ENCODE peak calls at places on chromosome 1, in six cellular contexts. S is anterior cingulate cortex, B is fibroblast of the aortic adventitia, I is kidney epithelial cell, Y is HEK293T, O is iris pigment epithelial cell. P is an unnamed sample.

GRCh38 chr1:109396971-109397370 is 747 bp downstream of the SORT1 start:
- DNase-seq in S (no peak), B (no peak), I (no peak), Y (no peak), O (no peak), P (no peak)

GRCh38 chr1:235018161-235018560 is 110.5 kb downstream of the TOMM20 start:
- DNase-seq in S (no peak), B (peak; percentile 99), I (peak; percentile 73), Y (no peak), O (peak; percentile 98), P (no peak)

GRCh38 chr1:168469690-168470089 is 74.1 kb downstream of the XCL2 start:
- DNase-seq in S (no peak), B (peak; percentile 69), I (no peak), Y (peak; percentile 16), O (peak; percentile 61), P (no peak)

GRCh38 chr1:119906927-119907652 is 10.8 kb upstream of the ADAM30 start:
- DNase-seq in S (no peak), B (no peak), I (no peak), Y (no peak), O (no peak), P (no peak)

GRCh38 chr1:59669752-59670312 is 144.9 kb upstream of the HOOK1 start:
- DNase-seq in S (peak; percentile 20), B (peak; percentile 68), I (no peak), Y (no peak), O (peak; percentile 84), P (no peak)

GRCh38 chr1:154193821-154194220 is 1.9 kb upstream of the TPM3 start:
- DNase-seq in S (no peak), B (no peak), I (no peak), Y (no peak), O (no peak), P (no peak)

GRCh38 chr1:116852910-116853309 is 56.8 kb upstream of the PTGFRN start:
- DNase-seq in S (no peak), B (no peak), I (no peak), Y (peak; percentile 37), O (no peak), P (no peak)

GRCh38 chr1:6365047-6365446 is 28.5 kb downstream of the ACOT7 start:
- DNase-seq in S (no peak), B (no peak), I (no peak), Y (no peak), O (no peak), P (no peak)

GRCh38 chr1:69911301-69911801 is 294.0 kb downstream of the LRRC40 start:
- DNase-seq in S (no peak), B (peak; percentile 92), I (no peak), Y (no peak), O (peak; percentile 95), P (no peak)

GRCh38 chr1:64000021-64000420 is 203.4 kb upstream of the UBE2U start:
- DNase-seq in S (no peak), B (peak; percentile 34), I (peak; percentile 77), Y (peak; percentile 26), O (peak; percentile 56), P (no peak)

GRCh38 chr1:21503706-21504377 is 5.4 kb upstream of the ALPL start:
- DNase-seq in S (no peak), B (no peak), I (no peak), Y (no peak), O (no peak), P (no peak)

GRCh38 chr1:36084502-36085115 is 715 bp downstream of the TEKT2 start:
- DNase-seq in S (no peak), B (no peak), I (no peak), Y (no peak), O (no peak), P (no peak)

GRCh38 chr1:169914534-169914933 is 20.8 kb upstream of the SCYL3 start:
- DNase-seq in S (no peak), B (peak; percentile 77), I (no peak), Y (no peak), O (peak; percentile 46), P (no peak)

GRCh38 chr1:205061665-205062069 is 18.7 kb downstream of the CNTN2 start:
- DNase-seq in S (peak; percentile 59), B (peak; percentile 66), I (peak; percentile 23), Y (peak; percentile 87), O (peak; percentile 49), P (peak; percentile 89)

GRCh38 chr1:62439652-62440371 is 3.0 kb downstream of the USP1 start:
- DNase-seq in S (no peak), B (peak; percentile 27), I (peak; percentile 48), Y (no peak), O (peak; percentile 13), P (peak; percentile 56)

GRCh38 chr1:26666855-26667254 is 29.0 kb upstream of the ARID1A start:
- DNase-seq in S (no peak), B (no peak), I (peak; percentile 34), Y (no peak), O (peak; percentile 69), P (no peak)

GRCh38 chr1:201760516-201760915 is 68.4 kb upstream of the IPO9 start:
- DNase-seq in S (no peak), B (peak; percentile 63), I (no peak), Y (no peak), O (no peak), P (no peak)

GRCh38 chr1:17849216-17849615 is 94.1 kb downstream of the ACTL8 start:
- DNase-seq in S (no peak), B (peak; percentile 50), I (no peak), Y (no peak), O (no peak), P (no peak)

GRCh38 chr1:200526709-200527612 is 93.6 kb downstream of the KIF14 start:
- DNase-seq in S (no peak), B (peak; percentile 29), I (no peak), Y (no peak), O (peak; percentile 12), P (peak; percentile 27)

GRCh38 chr1:247172956-247173355 is 1.1 kb upstream of the ZNF124 start:
- DNase-seq in S (no peak), B (no peak), I (no peak), Y (no peak), O (no peak), P (no peak)

GRCh38 chr1:169003864-169004516 is 102.5 kb upstream of the ATP1B1 start:
- DNase-seq in S (no peak), B (peak; percentile 3), I (no peak), Y (no peak), O (no peak), P (no peak)

GRCh38 chr1:230320804-230321203 is 105.3 kb downstream of the PGBD5 start:
- DNase-seq in S (no peak), B (no peak), I (no peak), Y (no peak), O (no peak), P (no peak)

GRCh38 chr1:107787299-107787698 is 177.7 kb downstream of the VAV3 start:
- DNase-seq in S (no peak), B (no peak), I (no peak), Y (no peak), O (no peak), P (no peak)

GRCh38 chr1:109630081-109630880 is 10.6 kb downstream of the AMPD2 start:
- DNase-seq in S (no peak), B (no peak), I (no peak), Y (peak; percentile 63), O (no peak), P (no peak)

GRCh38 chr1:102174259-102174863 is 177.6 kb upstream of the OLFM3 start:
- DNase-seq in S (no peak), B (no peak), I (no peak), Y (peak; percentile 16), O (no peak), P (peak; percentile 3)

GRCh38 chr1:10459185-10459584 is 9.4 kb downstream of the CORT start:
- DNase-seq in S (no peak), B (peak; percentile 66), I (peak; percentile 88), Y (no peak), O (peak; percentile 92), P (no peak)

P was measured in GM13977.